ENCODE peak calls at places on chromosomes 6 and 20, in nine cellular contexts. One of them, this sample, is unnamed.

GRCh38 chr6:168322966-168323365 is 3.4 kb upstream of the DACT2 start:
- DNase-seq in testis: no peak
- DNase-seq in psoas muscle: no peak
- DNase-seq in ovary: no peak
- DNase-seq in cardiac muscle cell: no peak
- DNase-seq in uterus: no peak
- DNase-seq in MM.1S: no peak
- DNase-seq in naive thymus-derived CD4-positive, alpha-beta T cell: no peak
- DNase-seq in DND-41: no peak
- DNase-seq in this sample: no peak

GRCh38 chr20:63519765-63520593 is 586 bp upstream of the PPDPF start:
- DNase-seq in testis: peak; percentile 34
- DNase-seq in psoas muscle: peak; percentile 78
- DNase-seq in ovary: peak; percentile 81
- DNase-seq in cardiac muscle cell: peak; percentile 78
- DNase-seq in uterus: peak; percentile 74
- DNase-seq in MM.1S: no peak
- DNase-seq in naive thymus-derived CD4-positive, alpha-beta T cell: no peak
- DNase-seq in DND-41: peak; percentile 71
- DNase-seq in this sample: peak; percentile 71

GRCh38 chr20:54208492-54209044 is 681 bp downstream of the PFDN4 start:
- DNase-seq in testis: peak; percentile 53
- DNase-seq in psoas muscle: no peak
- DNase-seq in ovary: no peak
- DNase-seq in cardiac muscle cell: no peak
- DNase-seq in uterus: no peak
- DNase-seq in MM.1S: peak; percentile 27
- DNase-seq in naive thymus-derived CD4-positive, alpha-beta T cell: peak; percentile 5
- DNase-seq in DND-41: peak; percentile 43
- DNase-seq in this sample: peak; percentile 53

GRCh38 chr6:36336779-36337194 is at the start of gene BNIP5:
- DNase-seq in testis: no peak
- DNase-seq in psoas muscle: no peak
- DNase-seq in ovary: no peak
- DNase-seq in cardiac muscle cell: no peak
- DNase-seq in uterus: no peak
- DNase-seq in MM.1S: peak; percentile 40
- DNase-seq in naive thymus-derived CD4-positive, alpha-beta T cell: no peak
- DNase-seq in DND-41: no peak
- DNase-seq in this sample: no peak

GRCh38 chr20:11935754-11936551 is 18.3 kb downstream of the BTBD3 start:
- DNase-seq in testis: no peak
- DNase-seq in psoas muscle: no peak
- DNase-seq in ovary: no peak
- DNase-seq in cardiac muscle cell: no peak
- DNase-seq in uterus: no peak
- DNase-seq in MM.1S: no peak
- DNase-seq in naive thymus-derived CD4-positive, alpha-beta T cell: no peak
- DNase-seq in DND-41: no peak
- DNase-seq in this sample: no peak

GRCh38 chr20:22805219-22805618 is 220.8 kb upstream of the FOXA2 start:
- DNase-seq in testis: no peak
- DNase-seq in psoas muscle: peak; percentile 58
- DNase-seq in ovary: no peak
- DNase-seq in cardiac muscle cell: peak; percentile 67
- DNase-seq in uterus: no peak
- DNase-seq in MM.1S: no peak
- DNase-seq in naive thymus-derived CD4-positive, alpha-beta T cell: no peak
- DNase-seq in DND-41: peak; percentile 39
- DNase-seq in this sample: no peak

GRCh38 chr6:64896939-64897338 is 810.1 kb downstream of the EYS start:
- DNase-seq in testis: no peak
- DNase-seq in psoas muscle: no peak
- DNase-seq in ovary: no peak
- DNase-seq in cardiac muscle cell: no peak
- DNase-seq in uterus: no peak
- DNase-seq in MM.1S: no peak
- DNase-seq in naive thymus-derived CD4-positive, alpha-beta T cell: no peak
- DNase-seq in DND-41: no peak
- DNase-seq in this sample: no peak

GRCh38 chr6:108806669-108807068 is 41.6 kb upstream of the ARMC2 start:
- DNase-seq in testis: no peak
- DNase-seq in psoas muscle: no peak
- DNase-seq in ovary: no peak
- DNase-seq in cardiac muscle cell: no peak
- DNase-seq in uterus: no peak
- DNase-seq in MM.1S: no peak
- DNase-seq in naive thymus-derived CD4-positive, alpha-beta T cell: no peak
- DNase-seq in DND-41: no peak
- DNase-seq in this sample: no peak

GRCh38 chr6:8274240-8274639 is 161.1 kb downstream of the SLC35B3 start:
- DNase-seq in testis: no peak
- DNase-seq in psoas muscle: no peak
- DNase-seq in ovary: no peak
- DNase-seq in cardiac muscle cell: no peak
- DNase-seq in uterus: no peak
- DNase-seq in MM.1S: no peak
- DNase-seq in naive thymus-derived CD4-positive, alpha-beta T cell: no peak
- DNase-seq in DND-41: no peak
- DNase-seq in this sample: no peak

GRCh38 chr6:107655245-107655644 is 165.3 kb downstream of the SOBP start:
- DNase-seq in testis: no peak
- DNase-seq in psoas muscle: no peak
- DNase-seq in ovary: no peak
- DNase-seq in cardiac muscle cell: peak; percentile 52
- DNase-seq in uterus: no peak
- DNase-seq in MM.1S: no peak
- DNase-seq in naive thymus-derived CD4-positive, alpha-beta T cell: no peak
- DNase-seq in DND-41: peak; percentile 20
- DNase-seq in this sample: no peak

GRCh38 chr6:127457444-127458064 is 1.6 kb downstream of the KIAA0408 start:
- DNase-seq in testis: no peak
- DNase-seq in psoas muscle: no peak
- DNase-seq in ovary: no peak
- DNase-seq in cardiac muscle cell: no peak
- DNase-seq in uterus: no peak
- DNase-seq in MM.1S: no peak
- DNase-seq in naive thymus-derived CD4-positive, alpha-beta T cell: no peak
- DNase-seq in DND-41: no peak
- DNase-seq in this sample: no peak

GRCh38 chr6:142867355-142867801 is 77.6 kb downstream of the HIVEP2 start:
- DNase-seq in testis: no peak
- DNase-seq in psoas muscle: no peak
- DNase-seq in ovary: no peak
- DNase-seq in cardiac muscle cell: no peak
- DNase-seq in uterus: no peak
- DNase-seq in MM.1S: no peak
- DNase-seq in naive thymus-derived CD4-positive, alpha-beta T cell: no peak
- DNase-seq in DND-41: no peak
- DNase-seq in this sample: peak; percentile 29
- H3K4me3 ChIP-seq in testis: no peak overlapping the region
- H3K4me3 ChIP-seq in psoas muscle: peak overlapping the region; percentile 37
- H3K4me3 ChIP-seq in ovary: no peak overlapping the region
- H3K4me3 ChIP-seq in cardiac muscle cell: no peak overlapping the region
- H3K4me3 ChIP-seq in uterus: no peak overlapping the region
- H3K4me3 ChIP-seq in MM.1S: no peak overlapping the region
- H3K4me3 ChIP-seq in naive thymus-derived CD4-positive, alpha-beta T cell: no peak overlapping the region
- H3K4me3 ChIP-seq in DND-41: no peak overlapping the region
- H3K4me3 ChIP-seq in this sample: peak overlapping the region; percentile 85

GRCh38 chr6:169883316-169883715 is 131.9 kb downstream of the ERMARD start:
- DNase-seq in testis: no peak
- DNase-seq in psoas muscle: no peak
- DNase-seq in ovary: no peak
- DNase-seq in cardiac muscle cell: no peak
- DNase-seq in uterus: no peak
- DNase-seq in MM.1S: no peak
- DNase-seq in naive thymus-derived CD4-positive, alpha-beta T cell: no peak
- DNase-seq in DND-41: no peak
- DNase-seq in this sample: no peak
- H3K27ac ChIP-seq in testis: no peak overlapping the region
- H3K27ac ChIP-seq in psoas muscle: no peak overlapping the region
- H3K27ac ChIP-seq in ovary: no peak overlapping the region
- H3K27ac ChIP-seq in cardiac muscle cell: no peak overlapping the region
- H3K27ac ChIP-seq in uterus: no peak overlapping the region
- H3K27ac ChIP-seq in MM.1S: no peak overlapping the region
- H3K27ac ChIP-seq in naive thymus-derived CD4-positive, alpha-beta T cell: no peak overlapping the region
- H3K27ac ChIP-seq in DND-41: no peak overlapping the region
- H3K27ac ChIP-seq in this sample: no peak overlapping the region

DNA sequence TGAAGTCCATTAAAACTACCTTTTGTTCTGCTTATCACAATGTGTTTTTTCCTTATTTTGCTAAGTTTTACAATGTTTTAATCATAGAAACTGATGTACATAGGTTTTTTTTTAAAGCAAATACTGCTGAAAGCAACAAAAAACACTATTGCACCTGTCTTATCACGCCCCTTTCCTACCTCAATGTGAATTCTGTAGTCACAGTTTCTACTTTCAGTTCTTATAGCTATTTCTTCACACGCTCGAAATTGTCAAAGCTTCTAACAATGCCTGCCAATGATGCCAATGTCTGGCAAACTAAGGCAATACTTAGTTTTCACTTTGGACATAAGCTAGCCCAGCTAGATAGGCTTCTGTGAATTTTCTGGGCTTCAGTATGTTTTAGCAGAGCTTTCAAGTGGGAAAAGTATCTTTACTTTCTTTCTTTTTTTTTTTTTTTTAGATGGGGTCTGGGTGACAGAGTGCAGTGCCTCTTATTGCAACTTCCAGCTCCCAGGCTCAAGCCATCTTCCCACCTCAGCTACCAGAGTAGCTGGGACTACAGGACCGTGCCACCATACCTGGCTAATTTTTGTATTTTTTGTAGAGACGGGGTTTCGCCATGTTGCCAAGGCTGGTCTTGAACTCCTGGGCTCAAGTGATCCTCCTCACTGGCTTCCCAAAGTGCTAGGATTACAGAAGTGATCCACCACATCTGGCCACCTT is 85.5 kb upstream of the HTR1B start:
- DNase-seq in testis: no peak
- DNase-seq in psoas muscle: no peak
- DNase-seq in ovary: no peak
- DNase-seq in cardiac muscle cell: no peak
- DNase-seq in uterus: no peak
- DNase-seq in MM.1S: peak; percentile 48
- DNase-seq in naive thymus-derived CD4-positive, alpha-beta T cell: no peak
- DNase-seq in DND-41: no peak
- DNase-seq in this sample: no peak
- H3K9me3 ChIP-seq in testis: no peaks in the 10 kb centered on the region
- H3K9me3 ChIP-seq in psoas muscle: no peaks in the 10 kb centered on the region
- H3K9me3 ChIP-seq in ovary: no peaks in the 10 kb centered on the region
- H3K9me3 ChIP-seq in cardiac muscle cell: no peaks in the 10 kb centered on the region
- H3K9me3 ChIP-seq in uterus: no peaks in the 10 kb centered on the region
- H3K9me3 ChIP-seq in MM.1S: no peaks in the 10 kb centered on the region
- H3K9me3 ChIP-seq in naive thymus-derived CD4-positive, alpha-beta T cell: no peaks in the 10 kb centered on the region
- H3K9me3 ChIP-seq in DND-41: no peaks in the 10 kb centered on the region
- H3K9me3 ChIP-seq in this sample: no peaks in the 10 kb centered on the region

GRCh38 chr6:44072959-44073611 is 54.2 kb downstream of the MRPL14 start:
- DNase-seq in testis: peak; percentile 92
- DNase-seq in psoas muscle: peak; percentile 89
- DNase-seq in ovary: peak; percentile 96
- DNase-seq in cardiac muscle cell: peak; percentile 95
- DNase-seq in uterus: peak; percentile 80
- DNase-seq in MM.1S: peak; percentile 84
- DNase-seq in naive thymus-derived CD4-positive, alpha-beta T cell: peak; percentile 81
- DNase-seq in DND-41: peak; percentile 89
- DNase-seq in this sample: peak; percentile 68
- H3K4me3 ChIP-seq in testis: peak overlapping the region; percentile 64
- H3K4me3 ChIP-seq in psoas muscle: peak overlapping the region; percentile 72
- H3K4me3 ChIP-seq in ovary: peak overlapping the region; percentile 38
- H3K4me3 ChIP-seq in cardiac muscle cell: peak overlapping the region; percentile 11
- H3K4me3 ChIP-seq in uterus: peak overlapping the region; percentile 47
- H3K4me3 ChIP-seq in MM.1S: peak overlapping the region; percentile 69
- H3K4me3 ChIP-seq in naive thymus-derived CD4-positive, alpha-beta T cell: peak overlapping the region; percentile 95
- H3K4me3 ChIP-seq in DND-41: peak overlapping the region; percentile 66
- H3K4me3 ChIP-seq in this sample: peak overlapping the region; percentile 74

DNA sequence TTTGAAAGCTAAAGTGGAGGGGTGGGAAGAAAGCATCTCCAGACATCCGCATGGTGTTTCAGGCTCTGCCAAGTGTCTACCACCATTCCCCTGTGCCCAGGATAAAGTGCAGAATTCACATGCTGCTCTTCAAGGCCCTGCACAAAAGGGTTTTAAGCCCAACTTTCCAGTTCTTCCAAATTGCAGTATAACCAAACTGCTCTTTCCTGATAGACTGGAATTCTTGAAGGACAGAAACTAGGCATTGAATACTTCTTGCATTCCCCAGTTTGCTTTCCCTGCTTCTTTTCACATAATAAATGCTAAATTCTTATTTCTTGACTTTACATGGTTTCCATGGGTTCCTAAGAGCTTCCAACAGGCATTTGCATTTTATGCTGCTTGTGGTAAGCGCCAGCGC is 7.8 kb downstream of the SOX4 start:
- DNase-seq in testis: no peak
- DNase-seq in psoas muscle: no peak
- DNase-seq in ovary: no peak
- DNase-seq in cardiac muscle cell: no peak
- DNase-seq in uterus: no peak
- DNase-seq in MM.1S: no peak
- DNase-seq in naive thymus-derived CD4-positive, alpha-beta T cell: no peak
- DNase-seq in DND-41: no peak
- DNase-seq in this sample: no peak
- H3K27ac ChIP-seq in testis: no peak overlapping the region
- H3K27ac ChIP-seq in psoas muscle: no peak overlapping the region
- H3K27ac ChIP-seq in ovary: no peak overlapping the region
- H3K27ac ChIP-seq in cardiac muscle cell: no peak overlapping the region
- H3K27ac ChIP-seq in uterus: no peak overlapping the region
- H3K27ac ChIP-seq in MM.1S: no peak overlapping the region
- H3K27ac ChIP-seq in naive thymus-derived CD4-positive, alpha-beta T cell: no peak overlapping the region
- H3K27ac ChIP-seq in DND-41: peak overlapping the region; percentile 97
- H3K27ac ChIP-seq in this sample: no peak overlapping the region

DNA sequence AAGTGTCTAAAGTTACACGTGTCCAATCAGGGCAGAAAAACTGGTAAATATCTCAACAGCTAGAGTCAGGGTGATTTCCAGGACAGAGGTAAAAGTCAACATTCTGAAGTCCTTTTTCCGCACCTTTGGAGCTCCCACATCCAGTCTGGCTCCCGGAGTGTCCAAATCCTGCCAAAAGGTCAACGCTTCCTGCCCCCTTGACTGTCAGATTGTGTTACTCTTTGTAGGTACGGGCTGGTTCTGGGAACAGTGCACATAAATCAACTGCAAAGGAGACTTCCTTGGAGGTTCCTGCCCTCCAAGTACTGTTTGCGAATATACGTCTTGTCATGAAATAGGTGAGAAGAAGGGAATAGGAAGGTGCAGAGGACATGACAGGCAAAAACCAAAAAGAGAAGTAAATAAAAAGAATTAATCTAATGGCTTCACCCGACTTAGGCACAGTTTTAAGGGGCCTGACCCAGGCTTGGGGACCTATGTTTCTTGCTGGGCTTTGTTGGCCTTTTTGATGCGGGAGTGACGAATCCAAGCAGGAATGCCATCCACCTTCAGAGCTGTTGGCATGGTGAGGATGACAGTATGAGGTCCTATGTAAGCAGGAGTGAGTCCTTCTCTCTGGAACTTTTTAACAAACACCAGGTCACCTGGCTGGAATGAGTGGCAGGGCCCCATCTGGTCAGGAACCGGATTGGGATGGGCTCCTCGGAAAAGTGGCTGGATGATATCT is 155.4 kb downstream of the TRIM27 start:
- DNase-seq in testis: no peak
- DNase-seq in psoas muscle: no peak
- DNase-seq in ovary: no peak
- DNase-seq in cardiac muscle cell: no peak
- DNase-seq in uterus: no peak
- DNase-seq in MM.1S: no peak
- DNase-seq in naive thymus-derived CD4-positive, alpha-beta T cell: no peak
- DNase-seq in DND-41: no peak
- DNase-seq in this sample: no peak
- H3K9me3 ChIP-seq in testis: no peaks in the 10 kb centered on the region
- H3K9me3 ChIP-seq in psoas muscle: no peaks in the 10 kb centered on the region
- H3K9me3 ChIP-seq in ovary: no peaks in the 10 kb centered on the region
- H3K9me3 ChIP-seq in cardiac muscle cell: no peaks in the 10 kb centered on the region
- H3K9me3 ChIP-seq in uterus: no peaks in the 10 kb centered on the region
- H3K9me3 ChIP-seq in MM.1S: no peaks in the 10 kb centered on the region
- H3K9me3 ChIP-seq in naive thymus-derived CD4-positive, alpha-beta T cell: peaks cover 26% of the 10 kb centered on the region
- H3K9me3 ChIP-seq in DND-41: no peaks in the 10 kb centered on the region
- H3K9me3 ChIP-seq in this sample: peaks cover 6% of the 10 kb centered on the region

GRCh38 chr6:149855741-149856140 is 8.4 kb downstream of the LRP11 start:
- DNase-seq in testis: no peak
- DNase-seq in psoas muscle: no peak
- DNase-seq in ovary: no peak
- DNase-seq in cardiac muscle cell: no peak
- DNase-seq in uterus: no peak
- DNase-seq in MM.1S: no peak
- DNase-seq in naive thymus-derived CD4-positive, alpha-beta T cell: no peak
- DNase-seq in DND-41: no peak
- DNase-seq in this sample: no peak
- H3K4me3 ChIP-seq in testis: no peak overlapping the region
- H3K4me3 ChIP-seq in psoas muscle: no peak overlapping the region
- H3K4me3 ChIP-seq in ovary: no peak overlapping the region
- H3K4me3 ChIP-seq in cardiac muscle cell: no peak overlapping the region
- H3K4me3 ChIP-seq in uterus: no peak overlapping the region
- H3K4me3 ChIP-seq in MM.1S: no peak overlapping the region
- H3K4me3 ChIP-seq in naive thymus-derived CD4-positive, alpha-beta T cell: no peak overlapping the region
- H3K4me3 ChIP-seq in DND-41: no peak overlapping the region
- H3K4me3 ChIP-seq in this sample: no peak overlapping the region

This sample was measured in CD4-positive, CD25-positive, alpha-beta regulatory T cell.